ENCODE peak calls at places on chromosomes 2 and 18, in seven cellular contexts. F is WERI-Rb-1, M is Peyer's patch, N is stomach, Q is PC-3, H is brain microvascular endothelial cell, R is OCI-LY7. W is an unnamed sample.
A peak's percentile ranks its signal among the peaks of the same experiment; 100 is the strongest.

GRCh38 chr2:226698671-226699070 is 100.9 kb downstream of the IRS1 start:
- DNase-seq in H (no peak), Q (no peak), R (no peak), F (no peak), M (no peak), N (no peak), W (no peak)

GRCh38 chr2:231250146-231250545 is 51.7 kb downstream of the ARMC9 start:
- DNase-seq in N (no peak), M (no peak), H (no peak), F (no peak), R (no peak), Q (no peak), W (no peak)

GRCh38 chr18:79933765-79934164 is 17.7 kb downstream of the SLC66A2 start:
- DNase-seq in Q (peak; percentile 71), H (peak; percentile 28), R (no peak), M (no peak), F (peak; percentile 89), N (no peak), W (no peak)

GRCh38 chr2:59732861-59733603 is 820.4 kb downstream of the BCL11A start:
- DNase-seq in F (peak; percentile 53), N (no peak), M (no peak), R (no peak), H (no peak), Q (no peak), W (no peak)

GRCh38 chr18:3367491-3368091 is 82.4 kb upstream of the TGIF1 start:
- DNase-seq in F (no peak), N (no peak), H (peak; percentile 6), Q (peak; percentile 48), R (no peak), M (no peak), W (peak; percentile 20)

GRCh38 chr18:3330622-3331021 is 68.7 kb downstream of the MYL12B start:
- DNase-seq in Q (peak; percentile 53), M (no peak), R (no peak), F (no peak), H (no peak), N (no peak), W (no peak)

GRCh38 chr2:201813996-201814845 is 7.9 kb downstream of the CDK15 start:
- DNase-seq in Q (no peak), N (no peak), F (no peak), M (no peak), R (no peak), H (no peak), W (no peak)

GRCh38 chr2:14631676-14632075 is 841 bp upstream of the LRATD1 start:
- DNase-seq in Q (no peak), R (no peak), M (no peak), N (no peak), H (no peak), F (no peak), W (no peak)

GRCh38 chr18:35458271-35458670 is 39.5 kb downstream of the INO80C start:
- DNase-seq in F (no peak), R (no peak), H (no peak), Q (peak; percentile 47), N (no peak), M (no peak), W (no peak)

GRCh38 chr2:237875234-237876055 is 16.0 kb downstream of the RAMP1 start:
- DNase-seq in N (no peak), H (no peak), R (no peak), F (no peak), M (no peak), Q (no peak), W (no peak)

GRCh38 chr2:120596990-120597594 is 138.6 kb upstream of the GLI2 start:
- DNase-seq in F (no peak), M (no peak), N (no peak), H (peak; percentile 56), R (no peak), Q (no peak), W (no peak)

GRCh38 chr2:158194229-158194628 is 92.6 kb downstream of the UPP2 start:
- DNase-seq in H (no peak), M (no peak), N (no peak), F (no peak), Q (no peak), R (no peak), W (no peak)

GRCh38 chr18:2985628-2986027 is 27.3 kb downstream of the LPIN2 start:
- DNase-seq in F (no peak), N (no peak), M (no peak), H (no peak), Q (peak; percentile 56), R (peak; percentile 71), W (peak; percentile 66)

GRCh38 chr2:64592994-64593655 is 60.6 kb downstream of the SERTAD2 start:
- DNase-seq in Q (no peak), F (no peak), R (no peak), H (no peak), N (no peak), M (no peak), W (no peak)

GRCh38 chr2:134819334-134819733 is 19.1 kb upstream of the ACMSD start:
- DNase-seq in H (peak; percentile 39), F (no peak), Q (peak; percentile 95), M (no peak), N (no peak), R (no peak), W (peak; percentile 91)

GRCh38 chr2:15695582-15696330 is 104.1 kb downstream of the DDX1 start:
- DNase-seq in Q (no peak), H (no peak), R (no peak), F (no peak), N (no peak), M (no peak), W (no peak)

GRCh38 chr18:51955136-51955535 is 384.9 kb upstream of the DCC start:
- DNase-seq in Q (no peak), M (no peak), F (no peak), H (no peak), R (no peak), N (no peak), W (no peak)

GRCh38 chr2:36965751-36966369 is 476 bp downstream of the STRN start:
- DNase-seq in Q (peak; percentile 14), N (peak; percentile 49), R (peak; percentile 35), F (peak; percentile 80), M (peak; percentile 48), H (no peak), W (peak; percentile 50)

GRCh38 chr2:159564081-159564480 is 52.3 kb downstream of the BAZ2B start:
- DNase-seq in F (no peak), N (no peak), M (no peak), R (no peak), Q (no peak), H (peak; percentile 66), W (no peak)

GRCh38 chr2:28274911-28275685 is 117.6 kb upstream of the FOSL2 start:
- DNase-seq in R (no peak), M (no peak), F (peak; percentile 44), H (peak; percentile 95), N (peak; percentile 60), Q (peak; percentile 91), W (peak; percentile 83)

GRCh38 chr2:28276076-28276618 is 116.5 kb upstream of the FOSL2 start:
- DNase-seq in M (no peak), R (no peak), N (no peak), H (peak; percentile 95), F (no peak), Q (peak; percentile 98), W (peak; percentile 94)

GRCh38 chr2:28277466-28277865 is 115.2 kb upstream of the FOSL2 start:
- DNase-seq in N (no peak), F (no peak), M (no peak), R (no peak), H (no peak), Q (no peak), W (no peak)

GRCh38 chr2:28273751-28274150 is 118.9 kb upstream of the FOSL2 start:
- DNase-seq in F (no peak), H (no peak), Q (no peak), M (no peak), N (peak; percentile 56), R (no peak), W (no peak)

DNA sequence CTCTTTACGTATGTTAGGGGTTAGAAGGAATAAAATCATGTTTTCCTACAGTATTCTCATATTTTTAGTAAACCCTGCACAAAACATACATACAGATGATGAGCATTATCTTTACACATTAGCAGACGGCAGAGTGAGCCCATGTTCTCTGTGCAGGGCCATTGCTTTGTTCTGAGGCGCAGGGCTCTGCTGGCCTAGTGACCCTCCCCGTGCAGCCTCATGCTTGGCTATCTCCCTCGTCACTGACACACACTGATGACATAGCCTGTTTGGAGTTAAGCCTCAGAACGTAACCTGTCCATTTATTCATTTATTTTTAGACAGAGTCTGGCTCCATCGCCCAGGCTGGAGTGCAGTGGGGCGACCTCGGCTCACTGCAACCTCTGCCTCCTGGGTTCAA is 115.9 kb upstream of the FOSL2 start:
- DNase-seq in N (no peak), Q (no peak), M (no peak), R (no peak), F (no peak), H (peak; percentile 38), W (no peak)
- H3K27ac ChIP-seq in N (no peak overlapping the region), Q (peak overlapping the region; percentile 99), M (no peak overlapping the region), R (no peak overlapping the region), F (no peak overlapping the region), H (peak overlapping the region; percentile 90), W (peak overlapping the region; percentile 96)

GRCh38 chr2:234483568-234484251 is 13.2 kb downstream of the ARL4C start:
- DNase-seq in R (peak; percentile 95), M (peak; percentile 67), F (no peak), Q (no peak), H (peak; percentile 11), N (no peak), W (no peak)
- TF ChIP-seq CTCF in R (peak; percentile 80), M (peak; percentile 57), F (no peak), Q (peak; percentile 33), H (peak; percentile 55), N (no peak), W (no peak)

DNA sequence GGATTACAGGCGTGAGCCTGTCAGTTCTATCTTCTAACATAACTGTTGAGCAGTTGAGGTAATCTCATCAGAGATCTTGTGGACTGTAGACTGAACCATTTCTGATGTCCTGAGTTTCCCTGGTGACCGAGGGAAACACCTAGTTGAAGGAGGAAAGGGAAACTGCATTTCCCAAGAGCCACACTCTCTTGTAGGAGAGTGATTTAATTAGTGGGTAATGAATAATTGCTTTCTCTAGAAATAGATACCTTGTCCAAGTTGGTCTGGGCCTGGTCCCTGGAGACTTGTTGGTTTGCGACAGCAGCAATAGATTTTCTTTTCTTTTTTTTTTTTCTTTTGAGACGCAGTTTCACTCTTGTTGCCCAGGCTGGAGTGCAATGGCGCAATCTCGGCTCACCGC is 7.4 kb downstream of the TTLL4 start:
- DNase-seq in M (no peak), H (no peak), N (no peak), F (no peak), R (no peak), Q (no peak), W (no peak)
- H3K27ac ChIP-seq in M (no peak overlapping the region), H (no peak overlapping the region), N (peak overlapping the region; percentile 46), F (no peak overlapping the region), R (no peak overlapping the region), Q (peak overlapping the region; percentile 90), W (peak overlapping the region; percentile 55)

GRCh38 chr18:26812462-26812861 is 53.0 kb downstream of the AQP4 start:
- DNase-seq in R (no peak), F (no peak), Q (no peak), N (no peak), M (no peak), H (no peak), W (no peak)

GRCh38 chr18:26818461-26818860 is 47.0 kb downstream of the AQP4 start:
- DNase-seq in F (no peak), N (no peak), H (no peak), R (no peak), M (no peak), Q (no peak), W (no peak)

DNA sequence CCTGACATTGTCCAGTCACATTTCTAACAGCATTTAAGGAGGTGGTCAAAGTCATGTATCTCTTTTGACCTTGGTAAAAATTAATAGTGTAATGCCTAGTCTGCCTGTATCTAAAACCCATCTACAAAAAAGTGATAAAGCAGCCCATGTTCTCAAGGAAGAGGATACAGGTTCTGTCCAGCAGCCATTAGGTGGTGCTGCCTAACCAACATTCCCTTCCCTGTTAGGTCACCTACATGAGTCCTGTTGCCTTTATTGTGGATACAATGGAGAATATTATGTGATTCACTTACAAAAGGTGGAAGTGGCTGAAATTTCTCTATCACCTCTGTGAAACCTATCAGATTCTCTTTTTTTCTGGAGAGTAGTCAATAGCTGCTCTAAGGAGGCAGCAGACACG is 52.5 kb downstream of the AQP4 start:
- DNase-seq in Q (peak; percentile 58), H (no peak), R (peak; percentile 20), N (peak; percentile 37), F (peak; percentile 67), M (no peak), W (peak; percentile 13)
- TF ChIP-seq CTCF in Q (peak; percentile 69), H (peak; percentile 58), R (peak; percentile 64), N (no peak), F (peak; percentile 81), M (no peak), W (no peak)

W was measured in RWPE1.